ENCODE peak calls at places on chromosomes 12 and 14, in five cellular contexts. X is HL-60, W is upper lobe of right lung, Z is HFFc6, T is WTC11. B is an unnamed sample.

GRCh38 chr14:105411017-105411941 is 8.3 kb upstream of the MTA1 start:
- DNase-seq in X (no peak), W (peak; percentile 75), Z (no peak), T (peak; percentile 14), B (peak; percentile 21)

GRCh38 chr14:76909266-76909665 is 83.1 kb downstream of the LRRC74A start:
- DNase-seq in X (no peak), W (no peak), Z (no peak), T (no peak), B (no peak)

GRCh38 chr12:49566361-49566760 is 1.6 kb downstream of the MCRS1 start:
- DNase-seq in X (no peak), W (peak; percentile 51), Z (no peak), T (no peak), B (no peak)

GRCh38 chr12:105843989-105844768 is 294.6 kb downstream of the NUAK1 start:
- DNase-seq in X (no peak), W (no peak), Z (peak; percentile 6), T (no peak), B (no peak)

GRCh38 chr12:4434721-4435425 is 10.7 kb downstream of the FGF6 start:
- DNase-seq in X (peak; percentile 96), W (no peak), Z (no peak), T (no peak), B (no peak)

GRCh38 chr14:31229009-31229408 is 21.4 kb upstream of the HECTD1 start:
- DNase-seq in X (peak; percentile 17), W (no peak), Z (no peak), T (no peak), B (no peak)

GRCh38 chr12:92469837-92470236 is 233.0 kb upstream of the PLEKHG7 start:
- DNase-seq in X (no peak), W (no peak), Z (no peak), T (no peak), B (no peak)

GRCh38 chr14:67331368-67332125 is 28.1 kb downstream of the ATP6V1D start:
- DNase-seq in X (no peak), W (no peak), Z (peak; percentile 27), T (no peak), B (no peak)

GRCh38 chr14:26722258-26722657 is 124.4 kb upstream of the NOVA1 start:
- DNase-seq in X (no peak), W (no peak), Z (no peak), T (no peak), B (no peak)

GRCh38 chr12:127130506-127131100 is 1136.4 kb upstream of the TMEM132C start:
- DNase-seq in X (no peak), W (no peak), Z (no peak), T (no peak), B (no peak)

GRCh38 chr14:103858063-103858820 is 10.9 kb upstream of the PPP1R13B start:
- DNase-seq in X (no peak), W (no peak), Z (no peak), T (no peak), B (peak; percentile 39)

GRCh38 chr12:98464155-98464554 is 51.2 kb upstream of the TMPO start:
- DNase-seq in X (peak; percentile 70), W (no peak), Z (no peak), T (no peak), B (no peak)

GRCh38 chr12:120252071-120252906 is 13.2 kb downstream of the PXN start:
- DNase-seq in X (peak; percentile 71), W (no peak), Z (no peak), T (no peak), B (no peak)

GRCh38 chr14:72913809-72914208 is 12.5 kb upstream of the DCAF4 start:
- DNase-seq in X (no peak), W (no peak), Z (no peak), T (no peak), B (no peak)

GRCh38 chr14:54590481-54590880 is 23.6 kb downstream of the SAMD4A start:
- DNase-seq in X (no peak), W (no peak), Z (no peak), T (no peak), B (no peak)

GRCh38 chr14:74922752-74923401 is at the start of gene RPS6KL1:
- DNase-seq in X (peak; percentile 57), W (peak; percentile 89), Z (peak; percentile 51), T (peak; percentile 89), B (peak; percentile 94)

GRCh38 chr14:91352101-91352500 is 65.5 kb downstream of the CCDC88C start:
- DNase-seq in X (no peak), W (peak; percentile 74), Z (no peak), T (no peak), B (no peak)

GRCh38 chr14:25032092-25032784 is 17.7 kb downstream of the STXBP6 start:
- DNase-seq in X (no peak), W (no peak), Z (no peak), T (peak; percentile 47), B (no peak)

GRCh38 chr14:44854114-44854513 is 107.6 kb downstream of the KLHL28 start:
- DNase-seq in X (no peak), W (no peak), Z (no peak), T (peak; percentile 18), B (no peak)
- TF ChIP-seq CTCF in X (no peak), W (no peak), Z (no peak), T (no peak), B (no peak)

GRCh38 chr14:38210168-38210567 is 2.5 kb downstream of the SSTR1 start:
- DNase-seq in X (no peak), W (no peak), Z (peak; percentile 94), T (no peak), B (peak; percentile 22)

GRCh38 chr14:38208825-38209562 is 1.3 kb downstream of the SSTR1 start:
- DNase-seq in X (no peak), W (peak; percentile 66), Z (peak; percentile 92), T (peak; percentile 56), B (peak; percentile 78)

GRCh38 chr14:38209572-38210159 is 2.0 kb downstream of the SSTR1 start:
- DNase-seq in X (no peak), W (no peak), Z (peak; percentile 53), T (no peak), B (peak; percentile 22)

GRCh38 chr14:38211258-38211735 is 3.6 kb downstream of the SSTR1 start:
- DNase-seq in X (no peak), W (no peak), Z (no peak), T (peak; percentile 25), B (peak; percentile 24)

DNA sequence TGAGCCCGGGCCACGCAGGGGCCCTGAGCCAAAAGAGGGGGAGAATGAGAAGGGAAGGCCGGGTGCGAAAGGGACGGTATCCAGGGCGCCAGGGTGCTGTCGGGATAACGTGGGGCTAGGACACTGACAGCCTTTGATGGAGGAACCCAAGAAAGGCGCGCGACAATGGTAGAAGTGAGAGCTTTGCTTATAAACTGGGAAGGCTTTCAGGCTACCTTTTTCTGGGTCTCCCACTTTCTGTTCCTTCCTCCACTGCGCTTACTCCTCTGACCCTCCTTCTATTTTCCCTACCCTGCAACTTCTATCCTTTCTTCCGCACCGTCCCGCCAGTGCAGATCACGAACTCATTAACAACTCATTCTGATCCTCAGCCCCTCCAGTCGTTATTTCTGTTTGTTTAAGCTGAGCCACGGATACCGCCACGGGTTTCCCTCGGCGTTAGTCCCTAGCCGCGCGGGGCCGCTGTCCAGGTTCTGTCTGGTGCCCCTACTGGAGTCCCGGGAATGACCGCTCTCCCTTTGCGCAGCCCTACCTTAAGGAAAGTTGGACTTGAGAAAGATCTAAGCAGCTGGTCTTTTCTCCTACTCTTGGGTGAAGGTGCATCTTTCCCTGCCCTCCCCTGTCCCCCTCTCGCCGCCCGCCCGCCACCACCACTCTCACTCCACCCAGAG is 3.0 kb downstream of the SSTR1 start:
- DNase-seq in X (no peak), W (peak; percentile 64), Z (peak; percentile 43), T (peak; percentile 46), B (peak; percentile 53)
- TF ChIP-seq CTCF in X (no peak), W (peak; percentile 23), Z (peak; percentile 68), T (no peak), B (no peak)

DNA sequence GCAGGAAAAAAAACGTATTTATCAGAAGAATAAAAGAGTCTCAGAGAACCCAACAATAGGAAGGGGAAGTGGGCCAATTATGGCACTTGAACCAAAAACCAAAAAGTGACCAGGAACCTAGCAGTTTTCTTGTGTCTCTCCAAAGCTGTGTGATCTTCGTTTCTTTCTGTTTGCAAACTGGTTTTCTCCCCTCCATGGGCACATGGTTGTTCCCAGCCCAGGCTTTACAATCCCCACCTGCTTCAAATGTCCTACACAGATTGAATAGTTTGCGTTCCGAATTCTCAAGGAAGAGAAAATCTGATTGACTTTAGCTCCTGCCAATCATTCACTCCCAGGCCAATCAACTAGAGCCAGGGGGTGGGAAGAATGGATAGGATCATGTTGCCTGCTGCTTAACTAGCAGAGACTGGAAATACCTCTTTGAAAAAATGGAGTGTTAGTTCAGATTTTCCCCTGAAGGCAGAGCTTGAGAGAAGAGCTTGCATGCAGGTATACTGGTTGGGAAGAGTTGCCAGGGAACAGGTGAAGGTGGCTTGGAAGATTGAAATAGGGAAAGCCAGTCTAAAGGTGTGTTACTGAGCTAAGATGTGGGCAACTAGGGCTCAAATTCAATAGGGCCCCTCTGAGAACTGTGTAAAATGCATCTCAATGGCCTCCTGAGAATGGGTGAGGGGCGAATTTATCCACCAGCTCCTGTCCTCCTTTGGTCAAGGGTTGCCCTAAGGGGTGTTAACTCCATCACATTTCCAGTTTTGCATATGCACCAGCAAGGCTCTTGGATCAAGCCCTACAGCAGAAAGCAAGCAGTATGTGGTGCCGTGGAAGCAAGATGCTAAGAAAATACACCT is 106.4 kb upstream of the SRRM4 start:
- DNase-seq in X (no peak), W (no peak), Z (no peak), T (peak; percentile 65), B (peak; percentile 23)
- TF ChIP-seq CTCF in X (no peak), W (no peak), Z (no peak), T (no peak), B (no peak)

DNA sequence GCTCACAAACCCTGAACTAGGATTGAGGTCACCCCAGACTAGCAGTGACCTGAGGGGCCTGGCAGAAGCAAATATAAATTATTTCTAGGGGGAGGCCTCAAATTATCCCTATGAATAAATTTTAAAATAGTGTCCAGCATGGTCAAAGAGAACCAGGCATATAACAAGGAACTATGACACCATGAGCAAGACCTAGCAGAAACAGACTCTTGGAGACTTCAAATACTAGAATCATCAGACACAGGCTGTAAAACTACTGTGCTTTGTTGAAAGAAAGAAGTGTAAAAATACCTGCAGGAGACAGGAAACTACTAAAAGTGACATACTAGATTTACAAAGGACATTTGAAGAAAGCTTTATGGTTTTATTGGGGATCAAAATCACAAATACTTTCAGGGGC is 3.2 kb upstream of the BCL7A start:
- DNase-seq in X (no peak), W (no peak), Z (no peak), T (no peak), B (no peak)
- TF ChIP-seq CTCF in X (no peak), W (no peak), Z (no peak), T (no peak), B (no peak)

DNA sequence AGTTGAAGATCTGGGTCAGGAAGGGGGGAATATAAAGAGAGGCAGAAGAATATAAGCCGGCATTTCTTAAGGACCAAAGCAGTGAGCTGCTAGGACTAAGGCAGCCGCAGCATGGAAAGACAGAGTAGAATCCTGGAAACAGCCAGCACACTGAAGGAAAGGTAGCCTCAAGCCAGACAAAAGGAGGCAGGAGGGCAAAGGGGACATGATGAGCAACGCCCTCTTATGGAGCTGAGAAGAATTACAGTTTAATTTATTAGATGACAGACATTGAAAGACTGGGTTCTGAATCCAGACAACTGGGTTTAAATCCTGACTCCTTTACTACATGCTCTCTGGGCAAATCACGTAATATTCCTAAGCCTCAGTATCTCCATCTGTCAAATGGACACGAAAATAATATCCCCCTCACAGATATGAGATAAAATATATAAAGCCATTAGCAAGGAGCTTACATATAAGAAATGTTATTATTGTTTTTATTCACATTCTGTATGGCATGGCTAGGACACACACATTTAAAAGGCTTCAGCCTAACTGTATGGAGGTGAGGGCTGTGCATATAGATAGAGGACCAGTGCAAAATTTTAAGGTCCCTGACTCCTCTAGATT is 8.1 kb upstream of the PCED1B start:
- DNase-seq in X (no peak), W (no peak), Z (no peak), T (peak; percentile 22), B (no peak)
- TF ChIP-seq CTCF in X (peak; percentile 27), W (peak; percentile 50), Z (peak; percentile 76), T (peak; percentile 57), B (peak; percentile 63)

B was measured in glutamatergic neuron.